ENCODE peak calls at places on chromosomes 3 and 15, in four cellular contexts. R is AG08395, X is BJ, G is NCI-H1694 treated with DMSO at 0.1 percent for 48 hours. U is an unnamed sample.
A peak's percentile ranks its signal among the peaks of the same experiment; 100 is the strongest.

GRCh38 chr15:24054547-24055245 is 367.6 kb upstream of the NDN start:
- DNase-seq in X (no peak), G (no peak), R (no peak), U (no peak)

GRCh38 chr3:147962408-147963164 is 553.4 kb downstream of the ZIC1 start:
- DNase-seq in R (no peak), G (no peak), X (no peak), U (no peak)

GRCh38 chr3:48004694-48005093 is 11.5 kb downstream of the MAP4 start:
- DNase-seq in R (no peak), G (no peak), X (no peak), U (no peak)

GRCh38 chr3:100256724-100257123 is 4.1 kb upstream of the TBC1D23 start:
- DNase-seq in X (no peak), G (peak; percentile 5), R (peak; percentile 17), U (no peak)

GRCh38 chr3:88440701-88441100 is 290.9 kb downstream of the C3orf38 start:
- DNase-seq in R (no peak), X (no peak), G (no peak), U (no peak)

GRCh38 chr15:77710171-77710570 is 77.5 kb upstream of the LINGO1 start:
- DNase-seq in G (no peak), X (no peak), R (no peak), U (no peak)

GRCh38 chr3:20054549-20054987 is 14.3 kb downstream of the KAT2B start:
- DNase-seq in X (no peak), G (peak; percentile 42), R (peak; percentile 53), U (peak; percentile 90)

GRCh38 chr3:52237006-52237658 is 1.8 kb downstream of the TWF2 start:
- DNase-seq in G (no peak), X (no peak), R (no peak), U (no peak)

GRCh38 chr15:74007820-74008371 is 13.4 kb downstream of the PML start:
- DNase-seq in X (no peak), G (no peak), R (no peak), U (no peak)

U was measured in trophoblast cell.